ENCODE peak calls at places on chromosomes 13 and 19, in nine cellular contexts. One of them, this sample, is unnamed.
A peak's percentile ranks its signal among the peaks of the same experiment; 100 is the strongest.

GRCh38 chr19:17832443-17833208 is 11.3 kb upstream of the INSL3 start:
- DNase-seq in stomach: no peak
- DNase-seq in SK-N-SH: no peak
- DNase-seq in prostate gland: no peak
- DNase-seq in HepG2: no peak
- DNase-seq in HCT116: no peak
- DNase-seq in transverse colon: no peak
- DNase-seq in K562: no peak
- DNase-seq in breast epithelium: no peak
- DNase-seq in this sample: no peak

GRCh38 chr19:13861392-13861713 is 15.6 kb upstream of the NANOS3 start:
- DNase-seq in transverse colon: no peak
- DNase-seq in prostate gland: no peak
- DNase-seq in breast epithelium: no peak
- DNase-seq in stomach: no peak
- DNase-seq in K562: no peak
- DNase-seq in HCT116: no peak
- DNase-seq in SK-N-SH: peak; percentile 25
- DNase-seq in HepG2: no peak
- DNase-seq in this sample: no peak

GRCh38 chr19:15291089-15291488 is 41.2 kb downstream of the BRD4 start:
- DNase-seq in K562: no peak
- DNase-seq in HepG2: no peak
- DNase-seq in HCT116: no peak
- DNase-seq in SK-N-SH: no peak
- DNase-seq in transverse colon: no peak
- DNase-seq in stomach: no peak
- DNase-seq in breast epithelium: no peak
- DNase-seq in prostate gland: no peak
- DNase-seq in this sample: peak; percentile 5

GRCh38 chr13:100514788-100515409 is 73.7 kb downstream of the GGACT start:
- DNase-seq in breast epithelium: peak; percentile 65
- DNase-seq in stomach: peak; percentile 80
- DNase-seq in HCT116: peak; percentile 55
- DNase-seq in SK-N-SH: peak; percentile 92
- DNase-seq in K562: peak; percentile 81
- DNase-seq in prostate gland: peak; percentile 76
- DNase-seq in transverse colon: peak; percentile 80
- DNase-seq in HepG2: peak; percentile 56
- DNase-seq in this sample: peak; percentile 91

GRCh38 chr13:40394304-40394983 is 272.0 kb downstream of the FOXO1 start:
- DNase-seq in breast epithelium: no peak
- DNase-seq in HCT116: no peak
- DNase-seq in HepG2: no peak
- DNase-seq in stomach: no peak
- DNase-seq in prostate gland: no peak
- DNase-seq in K562: no peak
- DNase-seq in SK-N-SH: no peak
- DNase-seq in transverse colon: no peak
- DNase-seq in this sample: no peak

GRCh38 chr19:48123907-48124675 is 13.5 kb upstream of the PLA2G4C start:
- DNase-seq in HepG2: peak; percentile 39
- DNase-seq in prostate gland: no peak
- DNase-seq in stomach: no peak
- DNase-seq in breast epithelium: peak; percentile 40
- DNase-seq in HCT116: peak; percentile 39
- DNase-seq in transverse colon: no peak
- DNase-seq in K562: no peak
- DNase-seq in SK-N-SH: no peak
- DNase-seq in this sample: no peak

GRCh38 chr13:69912576-69913074 is 195.0 kb upstream of the ATXN8OS start:
- DNase-seq in K562: no peak
- DNase-seq in HCT116: no peak
- DNase-seq in prostate gland: no peak
- DNase-seq in SK-N-SH: no peak
- DNase-seq in stomach: no peak
- DNase-seq in breast epithelium: no peak
- DNase-seq in HepG2: no peak
- DNase-seq in transverse colon: no peak
- DNase-seq in this sample: no peak

GRCh38 chr19:46609511-46610412 is 8.6 kb downstream of the CALM3 start:
- DNase-seq in stomach: no peak
- DNase-seq in SK-N-SH: peak; percentile 8
- DNase-seq in HCT116: no peak
- DNase-seq in prostate gland: no peak
- DNase-seq in breast epithelium: no peak
- DNase-seq in HepG2: no peak
- DNase-seq in transverse colon: peak; percentile 6
- DNase-seq in K562: no peak
- DNase-seq in this sample: peak; percentile 65

GRCh38 chr13:34672631-34673030 is 269.4 kb upstream of the NBEA start:
- DNase-seq in transverse colon: no peak
- DNase-seq in HepG2: no peak
- DNase-seq in stomach: no peak
- DNase-seq in breast epithelium: no peak
- DNase-seq in K562: no peak
- DNase-seq in prostate gland: no peak
- DNase-seq in SK-N-SH: no peak
- DNase-seq in HCT116: no peak
- DNase-seq in this sample: no peak

GRCh38 chr19:44924243-44924725 is 9.9 kb downstream of the APOC1 start:
- DNase-seq in prostate gland: no peak
- DNase-seq in HCT116: no peak
- DNase-seq in stomach: no peak
- DNase-seq in transverse colon: no peak
- DNase-seq in K562: no peak
- DNase-seq in HepG2: peak; percentile 97
- DNase-seq in breast epithelium: no peak
- DNase-seq in SK-N-SH: no peak
- DNase-seq in this sample: no peak

GRCh38 chr19:1230585-1231489 is 7.0 kb downstream of the CBARP start:
- DNase-seq in HCT116: no peak
- DNase-seq in stomach: no peak
- DNase-seq in SK-N-SH: peak; percentile 49
- DNase-seq in prostate gland: no peak
- DNase-seq in K562: no peak
- DNase-seq in HepG2: no peak
- DNase-seq in breast epithelium: no peak
- DNase-seq in transverse colon: no peak
- DNase-seq in this sample: no peak

GRCh38 chr19:8571006-8571411 is 6.2 kb downstream of the MYO1F start:
- DNase-seq in stomach: peak; percentile 47
- DNase-seq in SK-N-SH: no peak
- DNase-seq in breast epithelium: no peak
- DNase-seq in HCT116: no peak
- DNase-seq in K562: no peak
- DNase-seq in HepG2: peak; percentile 34
- DNase-seq in transverse colon: peak; percentile 55
- DNase-seq in prostate gland: no peak
- DNase-seq in this sample: peak; percentile 90

DNA sequence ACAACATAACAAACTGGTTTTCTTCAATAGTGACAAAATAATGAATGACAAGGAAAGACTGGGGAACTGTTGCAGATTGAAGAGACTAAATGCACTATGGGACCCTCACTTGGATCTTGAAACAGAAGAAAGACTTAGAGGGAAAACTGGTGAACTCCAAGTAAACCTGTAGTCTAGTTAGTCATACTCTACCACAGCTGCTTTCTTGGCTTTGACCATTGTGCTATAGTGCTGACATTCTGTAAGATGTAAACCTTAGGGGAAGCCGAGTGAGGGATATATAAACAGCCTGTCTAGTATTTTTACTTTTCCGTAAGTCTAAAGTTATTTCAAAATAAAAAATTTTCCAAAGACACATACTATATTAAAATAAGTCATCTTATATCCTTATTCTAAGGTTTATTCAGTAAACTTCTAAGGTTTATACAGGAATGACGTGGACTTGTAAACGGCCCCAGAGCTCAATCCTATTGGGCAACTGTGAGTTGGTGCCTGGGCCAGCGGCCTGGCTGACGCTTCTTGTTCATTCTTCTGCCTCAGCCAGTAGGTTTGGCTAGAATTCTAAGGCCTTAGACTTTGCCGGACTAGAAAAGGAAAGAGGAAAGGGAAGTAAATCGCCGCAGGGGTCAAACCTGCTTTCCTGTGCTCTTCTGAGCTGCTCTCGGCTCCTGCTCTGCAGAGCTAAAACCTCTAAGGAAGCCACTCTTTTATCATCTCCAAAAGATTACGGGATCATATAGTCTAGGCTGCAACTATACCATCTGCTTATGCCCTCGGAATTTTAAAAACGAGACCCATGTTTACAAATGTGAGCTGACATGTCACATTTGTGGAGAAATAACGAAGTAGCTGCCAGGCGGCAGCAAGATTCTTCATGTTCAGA is 33.7 kb upstream of the UBE2L5 start:
- DNase-seq in K562: no peak
- DNase-seq in HCT116: no peak
- DNase-seq in breast epithelium: peak; percentile 75
- DNase-seq in prostate gland: peak; percentile 68
- DNase-seq in stomach: no peak
- DNase-seq in HepG2: no peak
- DNase-seq in SK-N-SH: no peak
- DNase-seq in transverse colon: no peak
- DNase-seq in this sample: no peak
- H3K27ac ChIP-seq in K562: no peak overlapping the region
- H3K27ac ChIP-seq in HCT116: no peak overlapping the region
- H3K27ac ChIP-seq in breast epithelium: peak overlapping the region; percentile 87
- H3K27ac ChIP-seq in prostate gland: peak overlapping the region; percentile 72
- H3K27ac ChIP-seq in stomach: no peak overlapping the region
- H3K27ac ChIP-seq in HepG2: peak overlapping the region; percentile 33
- H3K27ac ChIP-seq in SK-N-SH: no peak overlapping the region
- H3K27ac ChIP-seq in transverse colon: peak overlapping the region; percentile 61
- H3K27ac ChIP-seq in this sample: peak overlapping the region; percentile 2

GRCh38 chr19:58058428-58058827 is 654 bp upstream of the ZNF135 start:
- DNase-seq in SK-N-SH: no peak
- DNase-seq in HepG2: no peak
- DNase-seq in transverse colon: no peak
- DNase-seq in prostate gland: no peak
- DNase-seq in K562: no peak
- DNase-seq in HCT116: no peak
- DNase-seq in breast epithelium: no peak
- DNase-seq in stomach: no peak
- DNase-seq in this sample: no peak

GRCh38 chr19:58056861-58057260 is 2.2 kb upstream of the ZNF135 start:
- DNase-seq in K562: no peak
- DNase-seq in transverse colon: no peak
- DNase-seq in HCT116: no peak
- DNase-seq in stomach: no peak
- DNase-seq in prostate gland: no peak
- DNase-seq in breast epithelium: no peak
- DNase-seq in SK-N-SH: no peak
- DNase-seq in HepG2: no peak
- DNase-seq in this sample: no peak

GRCh38 chr19:58059681-58060080 is 599 bp downstream of the ZNF135 start:
- DNase-seq in HCT116: no peak
- DNase-seq in K562: no peak
- DNase-seq in SK-N-SH: no peak
- DNase-seq in stomach: no peak
- DNase-seq in prostate gland: no peak
- DNase-seq in HepG2: no peak
- DNase-seq in breast epithelium: no peak
- DNase-seq in transverse colon: no peak
- DNase-seq in this sample: no peak

GRCh38 chr19:58060231-58060630 is 1.1 kb downstream of the ZNF135 start:
- DNase-seq in stomach: no peak
- DNase-seq in HCT116: no peak
- DNase-seq in K562: no peak
- DNase-seq in breast epithelium: no peak
- DNase-seq in prostate gland: no peak
- DNase-seq in transverse colon: no peak
- DNase-seq in HepG2: no peak
- DNase-seq in SK-N-SH: no peak
- DNase-seq in this sample: no peak

DNA sequence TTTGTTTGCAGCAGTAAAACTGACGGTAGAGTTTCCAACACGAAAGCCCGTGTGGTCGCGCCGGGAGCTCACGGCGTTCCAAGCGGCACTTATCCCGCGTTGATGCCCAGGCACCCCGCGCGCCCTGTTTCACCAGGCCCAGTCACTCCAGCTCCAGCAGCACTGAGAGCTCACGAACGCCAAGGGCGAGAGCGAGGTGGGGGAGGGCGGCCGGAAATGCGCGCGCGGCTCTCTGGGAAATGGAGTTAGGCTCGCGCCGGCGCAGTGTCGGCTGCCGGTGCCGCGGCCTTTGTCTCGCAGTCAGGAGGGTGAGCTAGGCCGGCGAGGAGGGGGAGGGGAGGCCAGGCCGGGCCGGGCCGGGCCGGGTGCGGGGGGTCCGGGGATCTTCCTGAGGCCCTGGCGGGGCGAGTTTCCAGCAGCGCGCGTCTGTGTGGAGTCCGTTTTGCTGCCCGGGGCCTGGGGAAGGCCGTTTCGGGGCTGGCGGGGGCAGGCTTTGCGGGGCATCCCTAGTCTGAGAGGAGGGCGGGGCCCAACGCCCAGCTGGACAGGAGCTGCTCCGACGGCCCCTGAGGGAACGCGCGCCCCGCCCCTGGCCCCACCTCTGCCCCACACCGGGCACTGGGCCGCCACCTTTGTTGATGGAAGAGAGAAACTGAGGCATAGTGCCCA is at the start of gene ZNF135:
- DNase-seq in SK-N-SH: peak; percentile 90
- DNase-seq in breast epithelium: peak; percentile 87
- DNase-seq in prostate gland: peak; percentile 80
- DNase-seq in HepG2: no peak
- DNase-seq in K562: no peak
- DNase-seq in HCT116: no peak
- DNase-seq in transverse colon: peak; percentile 79
- DNase-seq in stomach: peak; percentile 58
- DNase-seq in this sample: peak; percentile 89
- H3K9me3 ChIP-seq in SK-N-SH: no peaks in the 10 kb centered on the region
- H3K9me3 ChIP-seq in breast epithelium: peaks cover 37% of the 10 kb centered on the region
- H3K9me3 ChIP-seq in prostate gland: no peaks in the 10 kb centered on the region
- H3K9me3 ChIP-seq in HepG2: peaks cover 52% of the 10 kb centered on the region
- H3K9me3 ChIP-seq in K562: no peaks in the 10 kb centered on the region
- H3K9me3 ChIP-seq in HCT116: peaks cover 3% of the 10 kb centered on the region
- H3K9me3 ChIP-seq in transverse colon: peaks cover 15% of the 10 kb centered on the region
- H3K9me3 ChIP-seq in stomach: peaks cover 100% of the 10 kb centered on the region
- H3K9me3 ChIP-seq in this sample: peaks cover 100% of the 10 kb centered on the region

GRCh38 chr13:110454956-110455355 is 106.6 kb downstream of the RAB20 start:
- DNase-seq in breast epithelium: no peak
- DNase-seq in HepG2: no peak
- DNase-seq in K562: no peak
- DNase-seq in stomach: no peak
- DNase-seq in HCT116: no peak
- DNase-seq in SK-N-SH: no peak
- DNase-seq in transverse colon: no peak
- DNase-seq in prostate gland: no peak
- DNase-seq in this sample: no peak
- TF ChIP-seq POLR2AphosphoS5 in breast epithelium: no peak
- TF ChIP-seq POLR2AphosphoS5 in HepG2: no peak
- TF ChIP-seq POLR2AphosphoS5 in K562: no peak
- TF ChIP-seq POLR2AphosphoS5 in stomach: no peak
- TF ChIP-seq POLR2AphosphoS5 in HCT116: no peak
- TF ChIP-seq POLR2AphosphoS5 in SK-N-SH: no peak
- TF ChIP-seq POLR2AphosphoS5 in transverse colon: no peak
- TF ChIP-seq POLR2AphosphoS5 in prostate gland: no peak
- TF ChIP-seq POLR2AphosphoS5 in this sample: peak; percentile 20

DNA sequence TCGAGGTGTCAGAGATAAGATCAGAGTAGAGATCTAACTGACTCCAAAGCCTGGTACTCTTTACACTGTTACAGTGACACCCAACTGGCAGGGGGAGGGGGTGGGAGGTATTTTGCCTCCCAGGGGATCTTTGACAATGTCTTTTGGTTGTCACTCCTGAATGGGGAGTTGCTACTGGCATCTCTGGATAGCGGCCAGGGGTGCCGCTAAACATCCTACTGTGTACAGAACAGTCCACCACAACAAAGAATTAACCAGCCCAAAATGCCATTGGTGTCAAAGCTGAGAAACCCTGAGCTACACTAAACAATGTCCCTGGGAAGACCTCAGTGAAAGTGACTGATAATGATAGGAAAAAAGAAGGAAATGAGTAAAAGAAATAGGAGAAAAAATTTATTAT is 3.2 kb downstream of the FPR3 start:
- DNase-seq in K562: no peak
- DNase-seq in breast epithelium: no peak
- DNase-seq in SK-N-SH: no peak
- DNase-seq in prostate gland: no peak
- DNase-seq in HepG2: no peak
- DNase-seq in transverse colon: no peak
- DNase-seq in HCT116: no peak
- DNase-seq in stomach: no peak
- DNase-seq in this sample: no peak
- H3K27ac ChIP-seq in K562: peak overlapping the region; percentile 1
- H3K27ac ChIP-seq in breast epithelium: peak overlapping the region; percentile 75
- H3K27ac ChIP-seq in SK-N-SH: peak overlapping the region; percentile 91
- H3K27ac ChIP-seq in prostate gland: no peak overlapping the region
- H3K27ac ChIP-seq in HepG2: no peak overlapping the region
- H3K27ac ChIP-seq in transverse colon: peak overlapping the region; percentile 72
- H3K27ac ChIP-seq in HCT116: no peak overlapping the region
- H3K27ac ChIP-seq in stomach: no peak overlapping the region
- H3K27ac ChIP-seq in this sample: peak overlapping the region; percentile 80

This sample was measured in spleen.